ENCODE peak calls at places on chromosome 17, in ten cellular contexts. One of them, this sample, is unnamed.

GRCh38 chr17:56629450-56630187 is 36.1 kb downstream of the NOG start:
- DNase-seq in ELR: peak; percentile 78
- DNase-seq in stimulated activated CD4-positive, alpha-beta T cell treated with anti-CD3 and anti-CD28 coated beads, Interleukin-15, amount 100 ng/mL, for 1 hour: no peak
- DNase-seq in BE2C: peak; percentile 23
- DNase-seq in endothelial cell: peak; percentile 27
- DNase-seq in epithelial cell of esophagus: peak; percentile 5
- DNase-seq in iris pigment epithelial cell: peak; percentile 53
- DNase-seq in breast epithelium: no peak
- DNase-seq in EL: peak; percentile 53
- DNase-seq in fibroblast of villous mesenchyme: peak; percentile 21
- DNase-seq in this sample: no peak

GRCh38 chr17:1460233-1460632 is 4.2 kb upstream of the CRK start:
- DNase-seq in EL: peak; percentile 37
- DNase-seq in iris pigment epithelial cell: no peak
- DNase-seq in BE2C: no peak
- DNase-seq in ELR: peak; percentile 46
- DNase-seq in endothelial cell: no peak
- DNase-seq in fibroblast of villous mesenchyme: no peak
- DNase-seq in epithelial cell of esophagus: peak; percentile 50
- DNase-seq in breast epithelium: peak; percentile 93
- DNase-seq in stimulated activated CD4-positive, alpha-beta T cell treated with anti-CD3 and anti-CD28 coated beads, Interleukin-15, amount 100 ng/mL, for 1 hour: no peak
- DNase-seq in this sample: peak; percentile 75

GRCh38 chr17:78364436-78365281 is 4.8 kb upstream of the SOCS3 start:
- DNase-seq in epithelial cell of esophagus: no peak
- DNase-seq in iris pigment epithelial cell: no peak
- DNase-seq in BE2C: no peak
- DNase-seq in endothelial cell: no peak
- DNase-seq in breast epithelium: no peak
- DNase-seq in fibroblast of villous mesenchyme: peak; percentile 53
- DNase-seq in stimulated activated CD4-positive, alpha-beta T cell treated with anti-CD3 and anti-CD28 coated beads, Interleukin-15, amount 100 ng/mL, for 1 hour: no peak
- DNase-seq in ELR: no peak
- DNase-seq in EL: no peak
- DNase-seq in this sample: no peak

GRCh38 chr17:4249452-4250029 is 14.2 kb downstream of the ANKFY1 start:
- DNase-seq in fibroblast of villous mesenchyme: peak; percentile 59
- DNase-seq in iris pigment epithelial cell: peak; percentile 48
- DNase-seq in stimulated activated CD4-positive, alpha-beta T cell treated with anti-CD3 and anti-CD28 coated beads, Interleukin-15, amount 100 ng/mL, for 1 hour: no peak
- DNase-seq in endothelial cell: no peak
- DNase-seq in epithelial cell of esophagus: peak; percentile 61
- DNase-seq in breast epithelium: no peak
- DNase-seq in BE2C: peak; percentile 11
- DNase-seq in EL: peak; percentile 44
- DNase-seq in ELR: peak; percentile 70
- DNase-seq in this sample: no peak

GRCh38 chr17:51164911-51165679 is 1.1 kb upstream of the NME2 start:
- DNase-seq in breast epithelium: no peak
- DNase-seq in fibroblast of villous mesenchyme: no peak
- DNase-seq in EL: no peak
- DNase-seq in stimulated activated CD4-positive, alpha-beta T cell treated with anti-CD3 and anti-CD28 coated beads, Interleukin-15, amount 100 ng/mL, for 1 hour: no peak
- DNase-seq in endothelial cell: peak; percentile 12
- DNase-seq in BE2C: peak; percentile 69
- DNase-seq in iris pigment epithelial cell: no peak
- DNase-seq in ELR: no peak
- DNase-seq in epithelial cell of esophagus: no peak
- DNase-seq in this sample: no peak

GRCh38 chr17:74177018-74177450 is 26.4 kb upstream of the RPL38 start:
- DNase-seq in epithelial cell of esophagus: peak; percentile 70
- DNase-seq in endothelial cell: no peak
- DNase-seq in stimulated activated CD4-positive, alpha-beta T cell treated with anti-CD3 and anti-CD28 coated beads, Interleukin-15, amount 100 ng/mL, for 1 hour: no peak
- DNase-seq in breast epithelium: no peak
- DNase-seq in ELR: peak; percentile 31
- DNase-seq in fibroblast of villous mesenchyme: no peak
- DNase-seq in iris pigment epithelial cell: peak; percentile 41
- DNase-seq in BE2C: no peak
- DNase-seq in EL: peak; percentile 25
- DNase-seq in this sample: no peak

GRCh38 chr17:9936075-9936474 is 31.0 kb upstream of the RCVRN start:
- DNase-seq in BE2C: no peak
- DNase-seq in fibroblast of villous mesenchyme: no peak
- DNase-seq in ELR: no peak
- DNase-seq in iris pigment epithelial cell: no peak
- DNase-seq in breast epithelium: no peak
- DNase-seq in stimulated activated CD4-positive, alpha-beta T cell treated with anti-CD3 and anti-CD28 coated beads, Interleukin-15, amount 100 ng/mL, for 1 hour: no peak
- DNase-seq in endothelial cell: no peak
- DNase-seq in epithelial cell of esophagus: no peak
- DNase-seq in EL: no peak
- DNase-seq in this sample: no peak

GRCh38 chr17:43651621-43652480 is 9.9 kb downstream of the MEOX1 start:
- DNase-seq in ELR: no peak
- DNase-seq in breast epithelium: no peak
- DNase-seq in fibroblast of villous mesenchyme: no peak
- DNase-seq in stimulated activated CD4-positive, alpha-beta T cell treated with anti-CD3 and anti-CD28 coated beads, Interleukin-15, amount 100 ng/mL, for 1 hour: no peak
- DNase-seq in BE2C: no peak
- DNase-seq in endothelial cell: no peak
- DNase-seq in iris pigment epithelial cell: no peak
- DNase-seq in epithelial cell of esophagus: no peak
- DNase-seq in EL: no peak
- DNase-seq in this sample: no peak

GRCh38 chr17:62931101-62931500 is 34.9 kb upstream of the TANC2 start:
- DNase-seq in ELR: no peak
- DNase-seq in stimulated activated CD4-positive, alpha-beta T cell treated with anti-CD3 and anti-CD28 coated beads, Interleukin-15, amount 100 ng/mL, for 1 hour: no peak
- DNase-seq in epithelial cell of esophagus: peak; percentile 10
- DNase-seq in EL: peak; percentile 28
- DNase-seq in endothelial cell: no peak
- DNase-seq in iris pigment epithelial cell: peak; percentile 60
- DNase-seq in fibroblast of villous mesenchyme: no peak
- DNase-seq in breast epithelium: no peak
- DNase-seq in BE2C: no peak
- DNase-seq in this sample: no peak

GRCh38 chr17:73465851-73466250 is 154.1 kb upstream of the CDC42EP4 start:
- DNase-seq in endothelial cell: no peak
- DNase-seq in iris pigment epithelial cell: no peak
- DNase-seq in breast epithelium: no peak
- DNase-seq in BE2C: no peak
- DNase-seq in ELR: no peak
- DNase-seq in epithelial cell of esophagus: no peak
- DNase-seq in fibroblast of villous mesenchyme: no peak
- DNase-seq in EL: no peak
- DNase-seq in stimulated activated CD4-positive, alpha-beta T cell treated with anti-CD3 and anti-CD28 coated beads, Interleukin-15, amount 100 ng/mL, for 1 hour: no peak
- DNase-seq in this sample: no peak

GRCh38 chr17:6471531-6472465 is 27.5 kb downstream of the PIMREG start:
- DNase-seq in stimulated activated CD4-positive, alpha-beta T cell treated with anti-CD3 and anti-CD28 coated beads, Interleukin-15, amount 100 ng/mL, for 1 hour: no peak
- DNase-seq in epithelial cell of esophagus: peak; percentile 62
- DNase-seq in fibroblast of villous mesenchyme: peak; percentile 30
- DNase-seq in BE2C: no peak
- DNase-seq in endothelial cell: no peak
- DNase-seq in iris pigment epithelial cell: peak; percentile 44
- DNase-seq in breast epithelium: no peak
- DNase-seq in EL: peak; percentile 93
- DNase-seq in ELR: peak; percentile 82
- DNase-seq in this sample: no peak

GRCh38 chr17:74749262-74750038 is 1.0 kb downstream of the NHERF1 start:
- DNase-seq in BE2C: no peak
- DNase-seq in stimulated activated CD4-positive, alpha-beta T cell treated with anti-CD3 and anti-CD28 coated beads, Interleukin-15, amount 100 ng/mL, for 1 hour: no peak
- DNase-seq in epithelial cell of esophagus: peak; percentile 47
- DNase-seq in EL: peak; percentile 72
- DNase-seq in fibroblast of villous mesenchyme: peak; percentile 58
- DNase-seq in iris pigment epithelial cell: no peak
- DNase-seq in ELR: peak; percentile 64
- DNase-seq in endothelial cell: no peak
- DNase-seq in breast epithelium: no peak
- DNase-seq in this sample: peak; percentile 81

GRCh38 chr17:75036643-75037268 is 10.0 kb downstream of the ATP5PD start:
- DNase-seq in fibroblast of villous mesenchyme: peak; percentile 98
- DNase-seq in endothelial cell: no peak
- DNase-seq in breast epithelium: peak; percentile 57
- DNase-seq in ELR: peak; percentile 5
- DNase-seq in stimulated activated CD4-positive, alpha-beta T cell treated with anti-CD3 and anti-CD28 coated beads, Interleukin-15, amount 100 ng/mL, for 1 hour: peak; percentile 77
- DNase-seq in epithelial cell of esophagus: peak; percentile 74
- DNase-seq in EL: no peak
- DNase-seq in iris pigment epithelial cell: peak; percentile 43
- DNase-seq in BE2C: peak; percentile 34
- DNase-seq in this sample: peak; percentile 89

GRCh38 chr17:7992516-7992915 is 9.9 kb upstream of the GUCY2D start:
- DNase-seq in fibroblast of villous mesenchyme: no peak
- DNase-seq in ELR: peak; percentile 70
- DNase-seq in endothelial cell: no peak
- DNase-seq in BE2C: no peak
- DNase-seq in epithelial cell of esophagus: peak; percentile 97
- DNase-seq in EL: peak; percentile 77
- DNase-seq in breast epithelium: no peak
- DNase-seq in stimulated activated CD4-positive, alpha-beta T cell treated with anti-CD3 and anti-CD28 coated beads, Interleukin-15, amount 100 ng/mL, for 1 hour: no peak
- DNase-seq in iris pigment epithelial cell: peak; percentile 68
- DNase-seq in this sample: no peak

GRCh38 chr17:48757524-48757961 is 29.0 kb upstream of the HOXB13 start:
- DNase-seq in BE2C: no peak
- DNase-seq in EL: peak; percentile 39
- DNase-seq in stimulated activated CD4-positive, alpha-beta T cell treated with anti-CD3 and anti-CD28 coated beads, Interleukin-15, amount 100 ng/mL, for 1 hour: no peak
- DNase-seq in endothelial cell: no peak
- DNase-seq in iris pigment epithelial cell: no peak
- DNase-seq in fibroblast of villous mesenchyme: no peak
- DNase-seq in epithelial cell of esophagus: no peak
- DNase-seq in ELR: peak; percentile 50
- DNase-seq in breast epithelium: no peak
- DNase-seq in this sample: peak; percentile 40

GRCh38 chr17:4566785-4567184 is 6.4 kb upstream of the GGT6 start:
- DNase-seq in BE2C: peak; percentile 61
- DNase-seq in fibroblast of villous mesenchyme: peak; percentile 51
- DNase-seq in stimulated activated CD4-positive, alpha-beta T cell treated with anti-CD3 and anti-CD28 coated beads, Interleukin-15, amount 100 ng/mL, for 1 hour: no peak
- DNase-seq in epithelial cell of esophagus: peak; percentile 68
- DNase-seq in EL: peak; percentile 60
- DNase-seq in iris pigment epithelial cell: peak; percentile 38
- DNase-seq in endothelial cell: peak; percentile 70
- DNase-seq in ELR: peak; percentile 75
- DNase-seq in breast epithelium: no peak
- DNase-seq in this sample: no peak

GRCh38 chr17:76911299-76912007 is 43.2 kb downstream of the MGAT5B start:
- DNase-seq in BE2C: peak; percentile 49
- DNase-seq in fibroblast of villous mesenchyme: no peak
- DNase-seq in breast epithelium: no peak
- DNase-seq in stimulated activated CD4-positive, alpha-beta T cell treated with anti-CD3 and anti-CD28 coated beads, Interleukin-15, amount 100 ng/mL, for 1 hour: no peak
- DNase-seq in iris pigment epithelial cell: no peak
- DNase-seq in ELR: no peak
- DNase-seq in endothelial cell: no peak
- DNase-seq in epithelial cell of esophagus: no peak
- DNase-seq in EL: no peak
- DNase-seq in this sample: no peak

GRCh38 chr17:16512011-16512410 is 20.0 kb upstream of the LRRC75A start:
- DNase-seq in epithelial cell of esophagus: no peak
- DNase-seq in BE2C: no peak
- DNase-seq in EL: no peak
- DNase-seq in fibroblast of villous mesenchyme: no peak
- DNase-seq in iris pigment epithelial cell: no peak
- DNase-seq in ELR: no peak
- DNase-seq in stimulated activated CD4-positive, alpha-beta T cell treated with anti-CD3 and anti-CD28 coated beads, Interleukin-15, amount 100 ng/mL, for 1 hour: no peak
- DNase-seq in endothelial cell: no peak
- DNase-seq in breast epithelium: no peak
- DNase-seq in this sample: no peak

GRCh38 chr17:81923302-81924260 is 4.0 kb downstream of the MAFG start:
- DNase-seq in epithelial cell of esophagus: peak; percentile 81
- DNase-seq in BE2C: no peak
- DNase-seq in ELR: peak; percentile 79
- DNase-seq in iris pigment epithelial cell: peak; percentile 85
- DNase-seq in breast epithelium: no peak
- DNase-seq in EL: peak; percentile 74
- DNase-seq in endothelial cell: peak; percentile 59
- DNase-seq in fibroblast of villous mesenchyme: peak; percentile 91
- DNase-seq in stimulated activated CD4-positive, alpha-beta T cell treated with anti-CD3 and anti-CD28 coated beads, Interleukin-15, amount 100 ng/mL, for 1 hour: no peak
- DNase-seq in this sample: peak; percentile 86

GRCh38 chr17:50480854-50481490 is 2.3 kb downstream of the RSAD1 start:
- DNase-seq in endothelial cell: no peak
- DNase-seq in stimulated activated CD4-positive, alpha-beta T cell treated with anti-CD3 and anti-CD28 coated beads, Interleukin-15, amount 100 ng/mL, for 1 hour: no peak
- DNase-seq in breast epithelium: no peak
- DNase-seq in iris pigment epithelial cell: no peak
- DNase-seq in fibroblast of villous mesenchyme: no peak
- DNase-seq in EL: no peak
- DNase-seq in ELR: no peak
- DNase-seq in epithelial cell of esophagus: peak; percentile 65
- DNase-seq in BE2C: no peak
- DNase-seq in this sample: no peak

GRCh38 chr17:64145460-64145750 is 15.5 kb upstream of the ERN1 start:
- DNase-seq in EL: no peak
- DNase-seq in endothelial cell: no peak
- DNase-seq in iris pigment epithelial cell: no peak
- DNase-seq in breast epithelium: no peak
- DNase-seq in ELR: no peak
- DNase-seq in fibroblast of villous mesenchyme: no peak
- DNase-seq in BE2C: no peak
- DNase-seq in epithelial cell of esophagus: no peak
- DNase-seq in stimulated activated CD4-positive, alpha-beta T cell treated with anti-CD3 and anti-CD28 coated beads, Interleukin-15, amount 100 ng/mL, for 1 hour: no peak
- DNase-seq in this sample: no peak

GRCh38 chr17:41417576-41418015 is 6.8 kb downstream of the KRT37 start:
- DNase-seq in endothelial cell: peak; percentile 30
- DNase-seq in ELR: peak; percentile 28
- DNase-seq in iris pigment epithelial cell: no peak
- DNase-seq in epithelial cell of esophagus: peak; percentile 88
- DNase-seq in breast epithelium: no peak
- DNase-seq in stimulated activated CD4-positive, alpha-beta T cell treated with anti-CD3 and anti-CD28 coated beads, Interleukin-15, amount 100 ng/mL, for 1 hour: no peak
- DNase-seq in EL: no peak
- DNase-seq in fibroblast of villous mesenchyme: peak; percentile 24
- DNase-seq in BE2C: no peak
- DNase-seq in this sample: no peak

GRCh38 chr17:77654296-77654695 is 304.2 kb upstream of the TNRC6C start:
- DNase-seq in fibroblast of villous mesenchyme: no peak
- DNase-seq in breast epithelium: no peak
- DNase-seq in ELR: no peak
- DNase-seq in epithelial cell of esophagus: no peak
- DNase-seq in endothelial cell: no peak
- DNase-seq in BE2C: no peak
- DNase-seq in EL: no peak
- DNase-seq in iris pigment epithelial cell: no peak
- DNase-seq in stimulated activated CD4-positive, alpha-beta T cell treated with anti-CD3 and anti-CD28 coated beads, Interleukin-15, amount 100 ng/mL, for 1 hour: no peak
- DNase-seq in this sample: no peak

GRCh38 chr17:1961187-1961586 is 63.9 kb downstream of the RTN4RL1 start:
- DNase-seq in EL: no peak
- DNase-seq in ELR: no peak
- DNase-seq in epithelial cell of esophagus: no peak
- DNase-seq in iris pigment epithelial cell: no peak
- DNase-seq in fibroblast of villous mesenchyme: no peak
- DNase-seq in stimulated activated CD4-positive, alpha-beta T cell treated with anti-CD3 and anti-CD28 coated beads, Interleukin-15, amount 100 ng/mL, for 1 hour: no peak
- DNase-seq in breast epithelium: no peak
- DNase-seq in endothelial cell: no peak
- DNase-seq in BE2C: no peak
- DNase-seq in this sample: no peak

GRCh38 chr17:7572588-7573323 is 6.7 kb upstream of the CD68 start:
- DNase-seq in endothelial cell: peak; percentile 100
- DNase-seq in EL: peak; percentile 100
- DNase-seq in fibroblast of villous mesenchyme: peak; percentile 100
- DNase-seq in BE2C: peak; percentile 93
- DNase-seq in stimulated activated CD4-positive, alpha-beta T cell treated with anti-CD3 and anti-CD28 coated beads, Interleukin-15, amount 100 ng/mL, for 1 hour: peak; percentile 100
- DNase-seq in breast epithelium: peak; percentile 100
- DNase-seq in ELR: peak; percentile 100
- DNase-seq in epithelial cell of esophagus: peak; percentile 99
- DNase-seq in iris pigment epithelial cell: peak; percentile 99
- DNase-seq in this sample: peak; percentile 100

GRCh38 chr17:13001991-13002615 is 15.7 kb downstream of the ELAC2 start:
- DNase-seq in fibroblast of villous mesenchyme: no peak
- DNase-seq in epithelial cell of esophagus: no peak
- DNase-seq in iris pigment epithelial cell: no peak
- DNase-seq in BE2C: no peak
- DNase-seq in endothelial cell: no peak
- DNase-seq in ELR: no peak
- DNase-seq in stimulated activated CD4-positive, alpha-beta T cell treated with anti-CD3 and anti-CD28 coated beads, Interleukin-15, amount 100 ng/mL, for 1 hour: no peak
- DNase-seq in breast epithelium: no peak
- DNase-seq in EL: no peak
- DNase-seq in this sample: no peak

GRCh38 chr17:77881545-77881944 is 77.0 kb upstream of the TNRC6C start:
- DNase-seq in epithelial cell of esophagus: no peak
- DNase-seq in stimulated activated CD4-positive, alpha-beta T cell treated with anti-CD3 and anti-CD28 coated beads, Interleukin-15, amount 100 ng/mL, for 1 hour: peak; percentile 41
- DNase-seq in fibroblast of villous mesenchyme: peak; percentile 54
- DNase-seq in EL: peak; percentile 57
- DNase-seq in BE2C: peak; percentile 96
- DNase-seq in breast epithelium: peak; percentile 55
- DNase-seq in ELR: peak; percentile 47
- DNase-seq in endothelial cell: no peak
- DNase-seq in iris pigment epithelial cell: peak; percentile 86
- DNase-seq in this sample: peak; percentile 78

GRCh38 chr17:27593857-27594255 is 37.1 kb upstream of the LGALS9 start:
- DNase-seq in EL: no peak
- DNase-seq in BE2C: no peak
- DNase-seq in ELR: no peak
- DNase-seq in fibroblast of villous mesenchyme: no peak
- DNase-seq in stimulated activated CD4-positive, alpha-beta T cell treated with anti-CD3 and anti-CD28 coated beads, Interleukin-15, amount 100 ng/mL, for 1 hour: no peak
- DNase-seq in iris pigment epithelial cell: no peak
- DNase-seq in epithelial cell of esophagus: no peak
- DNase-seq in endothelial cell: no peak
- DNase-seq in breast epithelium: no peak
- DNase-seq in this sample: no peak

This sample was measured in mucosa of descending colon.